ENCODE peak calls at places on chromosome 6, in four cellular contexts. E, N, T and R are unnamed samples.

GRCh38 chr6:41239467-41240159 is 11.5 kb downstream of the TREML4 start:
- DNase-seq in E (no peak), N (no peak), T (no peak), R (no peak)

GRCh38 chr6:135358251-135358821 is 139.2 kb downstream of the AHI1 start:
- DNase-seq in E (peak), N (no peak), T (no peak), R (peak)

GRCh38 chr6:125945378-125946141 is 11.0 kb upstream of the HINT3 start:
- DNase-seq in E (peak), N (peak), T (no peak), R (no peak)

GRCh38 chr6:157036245-157036681 is 259.1 kb downstream of the ARID1B start:
- DNase-seq in E (no peak), N (peak), T (no peak), R (no peak)

GRCh38 chr6:7848229-7848628 is 62.4 kb downstream of the TXNDC5 start:
- DNase-seq in E (no peak), N (no peak), T (no peak), R (no peak)

GRCh38 chr6:4041480-4041879 is 37.5 kb downstream of the FAM217A start:
- DNase-seq in E (no peak), N (no peak), T (no peak), R (no peak)

GRCh38 chr6:45156075-45156474 is 172.1 kb upstream of the RUNX2 start:
- DNase-seq in E (no peak), N (no peak), T (no peak), R (no peak)

GRCh38 chr6:36343109-36343508 is 6.4 kb upstream of the BNIP5 start:
- DNase-seq in E (no peak), N (no peak), T (no peak), R (no peak)

GRCh38 chr6:43809417-43810305 is 39.6 kb downstream of the VEGFA start:
- DNase-seq in E (peak), N (peak), T (no peak), R (peak)

GRCh38 chr6:25801423-25801822 is 30.4 kb downstream of the SLC17A1 start:
- DNase-seq in E (no peak), N (no peak), T (no peak), R (no peak)

GRCh38 chr6:13251242-13251641 is 77.1 kb downstream of the TBC1D7 start:
- DNase-seq in E (no peak), N (no peak), T (no peak), R (no peak)

GRCh38 chr6:16216501-16217155 is 21.8 kb upstream of the GMPR start:
- DNase-seq in E (no peak), N (no peak), T (no peak), R (peak)

GRCh38 chr6:38739532-38739931 is 24.4 kb downstream of the DNAH8 start:
- DNase-seq in E (no peak), N (no peak), T (no peak), R (no peak)
- TF ChIP-seq CTCF in E (peak), N (no peak), T (no peak), R (peak)

GRCh38 chr6:120671519-120671918 is 662.8 kb downstream of the TBC1D32 start:
- DNase-seq in E (peak), N (no peak), T (no peak), R (no peak)
- TF ChIP-seq CTCF in E (no peak), N (no peak), T (no peak), R (no peak)

DNA sequence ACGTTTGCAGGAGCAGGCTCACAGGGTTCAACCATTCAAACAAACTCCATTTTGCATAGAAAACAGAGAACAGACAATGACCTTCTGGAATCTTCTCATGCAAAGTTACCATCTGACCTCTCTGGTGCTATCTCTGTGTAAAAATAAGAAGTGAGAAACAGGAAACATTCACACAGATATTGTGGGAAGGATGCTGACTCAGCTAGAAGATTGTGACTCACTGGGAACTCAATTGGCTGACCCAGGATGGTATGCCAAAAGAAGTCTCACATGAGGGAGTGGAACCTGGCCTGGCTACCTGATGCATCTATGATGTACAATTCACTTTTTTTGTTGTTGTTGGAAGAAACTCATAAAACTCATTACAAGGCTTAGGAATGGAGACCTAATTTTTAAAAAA is 61.1 kb upstream of the TBX18 start:
- DNase-seq in E (peak), N (no peak), T (no peak), R (peak)
- TF ChIP-seq CTCF in E (no peak), N (no peak), T (no peak), R (no peak)

DNA sequence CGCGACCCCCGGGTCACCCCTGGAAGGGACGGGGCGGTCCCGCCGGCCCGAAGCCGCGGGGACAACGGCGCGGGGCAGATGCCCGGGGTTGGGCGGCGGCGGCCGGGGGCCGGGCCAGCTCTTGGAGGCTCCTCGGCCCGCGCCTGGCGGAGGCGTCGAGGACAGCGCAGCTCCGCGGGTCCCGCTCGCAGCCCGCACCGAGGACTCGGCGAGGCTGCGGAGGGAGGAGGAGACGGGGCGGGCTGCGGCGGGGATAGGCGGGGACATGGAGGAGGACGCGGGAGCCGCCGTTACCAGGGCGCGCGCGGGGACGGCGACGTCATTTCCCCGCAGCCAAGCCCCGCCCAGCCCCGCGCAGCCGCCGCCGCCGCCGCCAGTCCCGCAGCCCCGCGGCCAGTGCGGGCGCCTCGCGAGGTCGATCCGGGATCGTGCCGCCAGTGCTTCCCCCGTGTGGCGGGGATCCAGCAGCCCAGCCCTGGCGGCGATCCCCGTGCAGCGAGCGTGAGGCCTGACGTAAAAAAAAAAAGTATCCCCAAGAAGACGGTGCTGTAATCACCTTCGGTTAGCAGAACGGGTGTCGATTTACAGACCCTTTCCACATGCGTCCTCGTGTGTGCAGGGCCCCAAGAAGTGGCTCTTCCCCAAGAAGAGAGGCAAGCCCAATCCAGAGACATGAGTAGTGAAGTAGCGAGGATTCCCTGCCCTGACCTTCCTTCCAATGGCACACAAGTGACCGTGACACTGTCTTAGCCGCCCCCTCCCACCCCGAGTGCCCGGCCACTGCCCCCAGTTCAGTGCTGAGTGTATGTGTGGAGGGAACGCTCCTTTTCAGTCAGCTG is at the start of gene FAM184A:
- DNase-seq in E (peak), N (peak), T (peak), R (peak)
- TF ChIP-seq CTCF in E (peak), N (peak), T (peak), R (peak)

GRCh38 chr6:130313206-130313605 is 52.6 kb upstream of the TMEM200A start:
- DNase-seq in E (no peak), N (no peak), T (no peak), R (no peak)
- TF ChIP-seq CTCF in E (no peak), N (no peak), T (no peak), R (no peak)